ENCODE peak calls at places on chromosome 14, in six cellular contexts. One of them, this sample, is unnamed.

GRCh38 chr14:72049462-72049861 is 117.2 kb downstream of the RGS6 start:
- DNase-seq in A549: no peak
- DNase-seq in K562: no peak
- DNase-seq in GM12878: peak; percentile 64
- DNase-seq in IMR-90: no peak
- DNase-seq in HepG2: no peak
- DNase-seq in this sample: no peak

GRCh38 chr14:52977798-52978197 is 26.9 kb upstream of the FERMT2 start:
- DNase-seq in A549: no peak
- DNase-seq in K562: no peak
- DNase-seq in GM12878: no peak
- DNase-seq in IMR-90: no peak
- DNase-seq in HepG2: no peak
- DNase-seq in this sample: no peak

GRCh38 chr14:66709292-66709691 is 201.3 kb downstream of the GPHN start:
- DNase-seq in A549: no peak
- DNase-seq in K562: no peak
- DNase-seq in GM12878: no peak
- DNase-seq in IMR-90: peak; percentile 19
- DNase-seq in HepG2: peak; percentile 8
- DNase-seq in this sample: no peak

GRCh38 chr14:54686871-54687749 is 120.2 kb downstream of the SAMD4A start:
- DNase-seq in A549: no peak
- DNase-seq in K562: no peak
- DNase-seq in GM12878: no peak
- DNase-seq in IMR-90: no peak
- DNase-seq in HepG2: no peak
- DNase-seq in this sample: no peak

GRCh38 chr14:91454580-91454979 is 37.0 kb upstream of the CCDC88C start:
- DNase-seq in A549: no peak
- DNase-seq in K562: no peak
- DNase-seq in GM12878: no peak
- DNase-seq in IMR-90: no peak
- DNase-seq in HepG2: no peak
- DNase-seq in this sample: no peak

GRCh38 chr14:91029451-91030217 is 30.8 kb downstream of the RPS6KA5 start:
- DNase-seq in A549: peak; percentile 10
- DNase-seq in K562: peak; percentile 13
- DNase-seq in GM12878: no peak
- DNase-seq in IMR-90: no peak
- DNase-seq in HepG2: no peak
- DNase-seq in this sample: no peak

GRCh38 chr14:92655802-92656201 is 92.6 kb downstream of the LGMN start:
- DNase-seq in A549: no peak
- DNase-seq in K562: no peak
- DNase-seq in GM12878: no peak
- DNase-seq in IMR-90: no peak
- DNase-seq in HepG2: no peak
- DNase-seq in this sample: no peak

GRCh38 chr14:62661818-62662217 is 383.4 kb downstream of the KCNH5 start:
- DNase-seq in A549: no peak
- DNase-seq in K562: no peak
- DNase-seq in GM12878: no peak
- DNase-seq in IMR-90: peak; percentile 22
- DNase-seq in HepG2: no peak
- DNase-seq in this sample: no peak

GRCh38 chr14:72404998-72405397 is 472.8 kb downstream of the RGS6 start:
- DNase-seq in A549: no peak
- DNase-seq in K562: no peak
- DNase-seq in GM12878: no peak
- DNase-seq in IMR-90: no peak
- DNase-seq in HepG2: no peak
- DNase-seq in this sample: no peak

GRCh38 chr14:31893156-31893813 is 183.8 kb upstream of the ARHGAP5 start:
- DNase-seq in A549: no peak
- DNase-seq in K562: no peak
- DNase-seq in GM12878: no peak
- DNase-seq in IMR-90: peak; percentile 39
- DNase-seq in HepG2: no peak
- DNase-seq in this sample: no peak
- TF ChIP-seq BHLHE40 in A549: no peak
- TF ChIP-seq BHLHE40 in K562: no peak
- TF ChIP-seq BHLHE40 in GM12878: no peak
- TF ChIP-seq BHLHE40 in IMR-90: no peak
- TF ChIP-seq BHLHE40 in HepG2: no peak
- TF ChIP-seq BHLHE40 in this sample: no peak

DNA sequence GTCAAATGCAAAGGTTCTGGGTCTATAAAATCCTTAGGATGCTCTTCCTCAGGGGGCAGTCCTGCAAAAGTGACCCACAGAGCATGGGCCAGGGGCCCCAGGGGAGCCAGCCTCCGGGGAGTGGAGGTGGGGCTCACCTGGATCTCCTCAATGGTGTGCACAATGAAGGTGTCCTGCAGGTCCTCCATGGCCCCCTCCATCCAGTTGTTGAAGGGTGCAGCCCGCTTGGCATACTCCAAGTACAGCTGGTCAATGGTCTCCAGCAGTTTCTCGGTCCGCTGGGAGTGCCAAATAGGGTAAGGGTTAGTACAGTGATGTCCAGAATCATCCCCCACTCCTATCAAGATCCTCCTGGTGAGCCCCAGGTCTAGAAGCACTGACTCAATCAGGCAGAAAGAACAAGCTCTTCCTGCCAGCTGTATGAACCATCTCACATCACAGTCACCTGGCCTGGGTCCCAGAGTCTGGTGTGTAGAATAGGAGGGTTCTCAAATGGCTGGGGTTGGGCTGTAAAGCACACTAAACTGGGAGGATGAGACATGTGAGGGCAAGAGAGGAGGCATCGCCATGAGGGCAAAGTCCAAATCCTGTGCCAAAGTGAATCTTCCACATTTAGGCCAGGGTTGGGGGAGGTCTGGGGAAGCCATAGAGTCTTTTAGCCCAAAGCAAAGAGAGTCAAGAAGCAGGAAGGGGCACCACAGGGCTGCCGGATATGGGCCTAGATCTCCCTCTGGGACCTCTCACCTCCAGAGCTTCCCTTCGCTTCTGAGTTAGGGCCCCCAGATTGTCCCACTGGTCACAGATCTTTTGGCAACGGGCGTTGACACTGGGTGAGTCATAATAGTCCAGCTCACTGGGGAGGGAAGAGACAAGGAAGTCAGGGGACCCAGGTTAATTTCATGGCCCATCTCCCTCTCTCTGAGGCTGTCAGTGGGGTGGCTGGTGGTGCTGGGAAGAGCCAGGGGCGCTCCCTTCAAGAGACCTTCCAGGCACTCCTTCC is 91.5 kb upstream of the ZFP36L1 start:
- DNase-seq in A549: peak; percentile 87
- DNase-seq in K562: no peak
- DNase-seq in GM12878: no peak
- DNase-seq in IMR-90: peak; percentile 96
- DNase-seq in HepG2: peak; percentile 44
- DNase-seq in this sample: no peak
- TF ChIP-seq BHLHE40 in A549: no peak
- TF ChIP-seq BHLHE40 in K562: no peak
- TF ChIP-seq BHLHE40 in GM12878: no peak
- TF ChIP-seq BHLHE40 in IMR-90: no peak
- TF ChIP-seq BHLHE40 in HepG2: no peak
- TF ChIP-seq BHLHE40 in this sample: no peak

GRCh38 chr14:77303417-77304156 is 17.1 kb downstream of the POMT2 start:
- DNase-seq in A549: peak; percentile 93
- DNase-seq in K562: peak; percentile 22
- DNase-seq in GM12878: no peak
- DNase-seq in IMR-90: peak; percentile 97
- DNase-seq in HepG2: peak; percentile 89
- DNase-seq in this sample: no peak
- TF ChIP-seq BHLHE40 in A549: no peak
- TF ChIP-seq BHLHE40 in K562: no peak
- TF ChIP-seq BHLHE40 in GM12878: no peak
- TF ChIP-seq BHLHE40 in IMR-90: peak; percentile 84
- TF ChIP-seq BHLHE40 in HepG2: no peak
- TF ChIP-seq BHLHE40 in this sample: no peak

GRCh38 chr14:100621806-100622205 is 34.6 kb upstream of the BEGAIN start:
- DNase-seq in A549: peak; percentile 33
- DNase-seq in K562: peak; percentile 92
- DNase-seq in GM12878: no peak
- DNase-seq in IMR-90: no peak
- DNase-seq in HepG2: no peak
- DNase-seq in this sample: peak; percentile 31

GRCh38 chr14:100620437-100621100 is 33.4 kb upstream of the BEGAIN start:
- DNase-seq in A549: no peak
- DNase-seq in K562: no peak
- DNase-seq in GM12878: no peak
- DNase-seq in IMR-90: no peak
- DNase-seq in HepG2: no peak
- DNase-seq in this sample: no peak

GRCh38 chr14:100622708-100623485 is 35.7 kb upstream of the BEGAIN start:
- DNase-seq in A549: no peak
- DNase-seq in K562: no peak
- DNase-seq in GM12878: no peak
- DNase-seq in IMR-90: no peak
- DNase-seq in HepG2: no peak
- DNase-seq in this sample: no peak

GRCh38 chr14:100623557-100623956 is 36.3 kb upstream of the BEGAIN start:
- DNase-seq in A549: no peak
- DNase-seq in K562: no peak
- DNase-seq in GM12878: no peak
- DNase-seq in IMR-90: no peak
- DNase-seq in HepG2: no peak
- DNase-seq in this sample: no peak

GRCh38 chr14:100622234-100622633 is 35.0 kb upstream of the BEGAIN start:
- DNase-seq in A549: no peak
- DNase-seq in K562: no peak
- DNase-seq in GM12878: no peak
- DNase-seq in IMR-90: no peak
- DNase-seq in HepG2: no peak
- DNase-seq in this sample: no peak
- TF ChIP-seq BHLHE40 in A549: no peak
- TF ChIP-seq BHLHE40 in K562: no peak
- TF ChIP-seq BHLHE40 in GM12878: no peak
- TF ChIP-seq BHLHE40 in IMR-90: no peak
- TF ChIP-seq BHLHE40 in HepG2: no peak
- TF ChIP-seq BHLHE40 in this sample: no peak

DNA sequence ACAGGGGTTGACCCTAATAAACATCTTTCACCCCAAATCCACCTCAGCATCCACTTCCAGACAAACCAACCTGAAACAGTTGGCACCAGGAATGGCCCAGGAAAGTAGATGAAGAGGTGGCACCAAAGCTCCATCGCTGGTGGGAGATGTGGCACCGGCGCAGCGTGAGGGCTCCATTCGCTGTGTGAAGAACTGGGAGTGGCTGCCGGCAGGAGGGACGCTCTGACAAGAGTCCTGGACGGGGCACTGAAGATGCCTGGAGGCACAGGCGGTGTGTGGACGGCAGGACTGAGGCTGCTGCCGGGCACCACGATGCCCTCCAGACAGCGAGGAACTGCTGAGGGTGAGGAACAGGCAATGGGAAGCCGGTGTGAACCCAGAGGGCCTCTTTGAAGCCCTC is 29.3 kb downstream of the DIO3 start:
- DNase-seq in A549: no peak
- DNase-seq in K562: no peak
- DNase-seq in GM12878: no peak
- DNase-seq in IMR-90: no peak
- DNase-seq in HepG2: no peak
- DNase-seq in this sample: no peak
- TF ChIP-seq BHLHE40 in A549: no peak
- TF ChIP-seq BHLHE40 in K562: no peak
- TF ChIP-seq BHLHE40 in GM12878: no peak
- TF ChIP-seq BHLHE40 in IMR-90: no peak
- TF ChIP-seq BHLHE40 in HepG2: no peak
- TF ChIP-seq BHLHE40 in this sample: no peak

GRCh38 chr14:102517412-102518062 is 8.0 kb upstream of the ANKRD9 start:
- DNase-seq in A549: no peak
- DNase-seq in K562: no peak
- DNase-seq in GM12878: no peak
- DNase-seq in IMR-90: no peak
- DNase-seq in HepG2: no peak
- DNase-seq in this sample: no peak
- TF ChIP-seq BHLHE40 in A549: no peak
- TF ChIP-seq BHLHE40 in K562: no peak
- TF ChIP-seq BHLHE40 in GM12878: no peak
- TF ChIP-seq BHLHE40 in IMR-90: no peak
- TF ChIP-seq BHLHE40 in HepG2: no peak
- TF ChIP-seq BHLHE40 in this sample: no peak

DNA sequence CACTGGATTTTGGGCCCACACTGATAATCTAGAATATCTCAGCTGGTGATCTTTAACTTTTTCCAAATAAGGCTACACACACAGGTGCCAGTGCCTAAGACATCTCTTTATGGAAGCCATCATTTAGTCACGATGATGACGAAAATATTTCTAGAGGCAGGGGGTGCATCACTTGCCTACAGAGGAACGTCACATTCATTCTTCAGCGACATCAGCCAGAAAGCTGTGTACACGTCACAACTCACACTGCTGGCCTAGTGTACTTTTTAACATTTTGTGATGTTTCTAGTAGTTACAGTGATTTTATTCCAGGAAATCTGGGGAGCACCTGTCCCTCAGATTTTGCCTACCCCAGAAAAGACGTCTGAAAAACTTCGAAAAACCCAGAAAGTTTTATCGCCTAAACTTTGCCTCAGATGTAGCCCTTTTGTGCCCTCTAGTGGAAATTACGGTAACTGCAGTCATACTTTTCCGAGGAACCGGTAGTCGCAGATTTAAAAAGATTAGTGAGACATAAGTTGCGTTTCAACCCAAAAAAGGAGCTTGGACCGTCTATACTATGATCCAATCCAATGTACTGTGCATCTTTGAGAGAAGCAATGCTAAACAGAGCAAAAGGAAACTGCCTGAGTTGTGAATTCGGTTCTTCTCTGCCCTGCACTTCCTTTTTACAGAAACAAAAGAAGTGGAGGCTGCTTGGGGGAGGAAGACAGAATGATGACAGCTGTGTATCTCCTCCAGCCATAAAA is 64.3 kb upstream of the STON2 start:
- DNase-seq in A549: peak; percentile 63
- DNase-seq in K562: peak; percentile 51
- DNase-seq in GM12878: peak; percentile 64
- DNase-seq in IMR-90: peak; percentile 64
- DNase-seq in HepG2: peak; percentile 53
- DNase-seq in this sample: peak; percentile 51
- TF ChIP-seq BHLHE40 in A549: no peak
- TF ChIP-seq BHLHE40 in K562: no peak
- TF ChIP-seq BHLHE40 in GM12878: no peak
- TF ChIP-seq BHLHE40 in IMR-90: no peak
- TF ChIP-seq BHLHE40 in HepG2: no peak
- TF ChIP-seq BHLHE40 in this sample: no peak

GRCh38 chr14:106417224-106418049 is 891.1 kb downstream of the TMEM121 start:
- DNase-seq in A549: peak; percentile 78
- DNase-seq in K562: peak; percentile 44
- DNase-seq in GM12878: peak; percentile 72
- DNase-seq in IMR-90: no peak
- DNase-seq in HepG2: peak; percentile 41
- DNase-seq in this sample: peak; percentile 26
- TF ChIP-seq BHLHE40 in A549: no peak
- TF ChIP-seq BHLHE40 in K562: no peak
- TF ChIP-seq BHLHE40 in GM12878: peak; percentile 64
- TF ChIP-seq BHLHE40 in IMR-90: no peak
- TF ChIP-seq BHLHE40 in HepG2: no peak
- TF ChIP-seq BHLHE40 in this sample: no peak

This sample was measured in HEK293T.